ENCODE peak calls at places on chromosome 6, in six cellular contexts. Q is KBM-7, W is NCI-H774, N is cardiac muscle cell, L is dorsolateral prefrontal cortex, B is epithelial cell of esophagus. Y is an unnamed sample.
A peak's percentile ranks its signal among the peaks of the same experiment; 100 is the strongest.

GRCh38 chr6:153129873-153130514 is 1.1 kb downstream of the RGS17 start:
- DNase-seq in Q (no peak), W (no peak), N (peak; percentile 33), L (no peak), B (peak; percentile 25), Y (peak; percentile 46)

GRCh38 chr6:36615018-36615761 is 21.0 kb downstream of the SRSF3 start:
- DNase-seq in Q (peak; percentile 93), W (peak; percentile 15), N (peak; percentile 82), L (no peak), B (peak; percentile 74), Y (peak; percentile 75)

GRCh38 chr6:108914235-108915022 is 66.2 kb downstream of the ARMC2 start:
- DNase-seq in Q (peak; percentile 69), W (peak; percentile 23), N (peak; percentile 38), L (no peak), B (no peak), Y (peak; percentile 40)

GRCh38 chr6:75157336-75157735 is 48.5 kb downstream of the COL12A1 start:
- DNase-seq in Q (no peak), W (no peak), N (no peak), L (no peak), B (no peak), Y (no peak)

GRCh38 chr6:148724428-148724827 is 22.4 kb upstream of the UST start:
- DNase-seq in Q (no peak), W (no peak), N (no peak), L (no peak), B (no peak), Y (no peak)

GRCh38 chr6:21731411-21732031 is 138.0 kb downstream of the SOX4 start:
- DNase-seq in Q (no peak), W (no peak), N (peak; percentile 68), L (no peak), B (peak; percentile 65), Y (no peak)

GRCh38 chr6:29976588-29977424 is 34.5 kb downstream of the HLA-A start:
- DNase-seq in Q (peak; percentile 77), W (peak; percentile 52), N (peak; percentile 76), L (peak; percentile 72), B (peak; percentile 72), Y (peak; percentile 79)

GRCh38 chr6:81476881-81477280 is 275.6 kb downstream of the TENT5A start:
- DNase-seq in Q (no peak), W (no peak), N (peak; percentile 23), L (no peak), B (peak; percentile 11), Y (no peak)

GRCh38 chr6:113858605-113859348 is 1.6 kb downstream of the MARCKS start:
- DNase-seq in Q (peak; percentile 95), W (peak; percentile 96), N (peak; percentile 96), L (peak; percentile 87), B (peak; percentile 93), Y (peak; percentile 85)

GRCh38 chr6:89297695-89298351 is 17.3 kb downstream of the GABRR2 start:
- DNase-seq in Q (peak; percentile 84), W (peak; percentile 40), N (peak; percentile 97), L (no peak), B (peak; percentile 98), Y (peak; percentile 99)

GRCh38 chr6:161152527-161152862 is 121.4 kb downstream of the AGPAT4 start:
- DNase-seq in Q (no peak), W (no peak), N (no peak), L (no peak), B (no peak), Y (no peak)

GRCh38 chr6:84095156-84095555 is 61.6 kb downstream of the MRAP2 start:
- DNase-seq in Q (no peak), W (no peak), N (no peak), L (no peak), B (no peak), Y (no peak)

GRCh38 chr6:83908813-83909212 is 49.3 kb downstream of the CYB5R4 start:
- DNase-seq in Q (no peak), W (no peak), N (no peak), L (no peak), B (peak; percentile 32), Y (no peak)

GRCh38 chr6:162621246-162621645 is 106.3 kb downstream of the PRKN start:
- DNase-seq in Q (no peak), W (no peak), N (peak; percentile 27), L (no peak), B (no peak), Y (no peak)

GRCh38 chr6:26296857-26297648 is 67.9 kb upstream of the BTN3A2 start:
- DNase-seq in Q (no peak), W (peak; percentile 48), N (no peak), L (no peak), B (peak; percentile 50), Y (no peak)

GRCh38 chr6:137407816-137408215 is 86.4 kb downstream of the OLIG3 start:
- DNase-seq in Q (no peak), W (no peak), N (no peak), L (no peak), B (no peak), Y (no peak)

GRCh38 chr6:75884822-75885221 is 135.8 kb downstream of the MYO6 start:
- DNase-seq in Q (no peak), W (no peak), N (no peak), L (no peak), B (no peak), Y (no peak)

GRCh38 chr6:42898891-42899361 is 16.9 kb upstream of the PTCRA start:
- DNase-seq in Q (peak; percentile 77), W (peak; percentile 60), N (peak; percentile 78), L (no peak), B (peak; percentile 66), Y (peak; percentile 87)

GRCh38 chr6:455835-456234 is 64.3 kb downstream of the IRF4 start:
- DNase-seq in Q (no peak), W (no peak), N (no peak), L (no peak), B (no peak), Y (no peak)

GRCh38 chr6:126123226-126123625 is 136.9 kb downstream of the TRMT11 start:
- DNase-seq in Q (no peak), W (no peak), N (peak; percentile 59), L (no peak), B (no peak), Y (no peak)

GRCh38 chr6:36731622-36732310 is 34.1 kb downstream of the RAB44 start:
- DNase-seq in Q (no peak), W (no peak), N (no peak), L (peak; percentile 28), B (no peak), Y (no peak)

GRCh38 chr6:122033564-122034181 is 365.8 kb upstream of the HSF2 start:
- DNase-seq in Q (peak; percentile 32), W (peak; percentile 83), N (peak; percentile 77), L (no peak), B (peak; percentile 76), Y (no peak)

GRCh38 chr6:18379376-18380117 is 7.6 kb upstream of the RNF144B start:
- DNase-seq in Q (no peak), W (no peak), N (no peak), L (no peak), B (no peak), Y (no peak)

GRCh38 chr6:150770631-150771030 is 94.9 kb upstream of the MTHFD1L start:
- DNase-seq in Q (no peak), W (no peak), N (peak; percentile 66), L (no peak), B (no peak), Y (no peak)

GRCh38 chr6:37693079-37693478 is 4.6 kb downstream of the MDGA1 start:
- DNase-seq in Q (no peak), W (no peak), N (no peak), L (no peak), B (no peak), Y (no peak)

GRCh38 chr6:135853986-135854385 is 2.5 kb downstream of the PDE7B start:
- DNase-seq in Q (no peak), W (no peak), N (peak; percentile 67), L (no peak), B (no peak), Y (no peak)

GRCh38 chr6:128370072-128370471 is 150.3 kb downstream of the PTPRK start:
- DNase-seq in Q (no peak), W (no peak), N (peak; percentile 52), L (no peak), B (peak; percentile 52), Y (no peak)

GRCh38 chr6:129748901-129749748 is 39.1 kb upstream of the ARHGAP18 start:
- DNase-seq in Q (no peak), W (no peak), N (peak; percentile 37), L (no peak), B (peak; percentile 80), Y (no peak)

GRCh38 chr6:56933650-56934049 is 21.3 kb upstream of the BEND6 start:
- DNase-seq in Q (peak; percentile 43), W (no peak), N (no peak), L (no peak), B (no peak), Y (no peak)

GRCh38 chr6:139308284-139308916 is 16.6 kb upstream of the TXLNB start:
- DNase-seq in Q (peak; percentile 65), W (no peak), N (no peak), L (no peak), B (no peak), Y (no peak)

GRCh38 chr6:78810146-78810545 is 57.2 kb upstream of the IRAK1BP1 start:
- DNase-seq in Q (peak; percentile 25), W (peak; percentile 60), N (peak; percentile 47), L (no peak), B (peak; percentile 85), Y (peak; percentile 49)

GRCh38 chr6:69863766-69864165 is 2.6 kb upstream of the COL19A1 start:
- DNase-seq in Q (no peak), W (no peak), N (no peak), L (no peak), B (no peak), Y (no peak)